ENCODE peak calls at places on chromosome 11, in ten cellular contexts. R is choroid plexus epithelial cell, X is psoas muscle, C is upper lobe of right lung, I is right lobe of liver, J is tibial nerve, L is fibroblast of mammary gland, E is left ventricle myocardium inferior, O is ascending aorta, Y is MM.1S. P is an unnamed sample.

GRCh38 chr11:11349870-11350325 is 3.2 kb downstream of the CSNK2A3 start:
- DNase-seq in R (peak), X (no peak), C (no peak), I (no peak), J (peak), L (peak), E (no peak), O (no peak), Y (no peak), P (no peak)

GRCh38 chr11:31974737-31975136 is 116.1 kb upstream of the RCN1 start:
- DNase-seq in R (peak), X (no peak), C (no peak), I (no peak), J (no peak), L (peak), E (no peak), O (no peak), Y (no peak), P (no peak)

GRCh38 chr11:84824624-84825023 is 802.5 kb downstream of the DLG2 start:
- DNase-seq in R (no peak), X (no peak), C (no peak), I (no peak), J (no peak), L (peak), E (no peak), O (no peak), Y (no peak), P (no peak)

GRCh38 chr11:95415837-95416288 is 184.9 kb upstream of the SESN3 start:
- DNase-seq in R (no peak), X (no peak), C (no peak), I (no peak), J (no peak), L (no peak), E (no peak), O (no peak), Y (no peak), P (no peak)

GRCh38 chr11:99068832-99069231 is 48.1 kb downstream of the CNTN5 start:
- DNase-seq in R (no peak), X (no peak), C (no peak), I (no peak), J (no peak), L (no peak), E (no peak), O (no peak), Y (peak), P (no peak)

GRCh38 chr11:126134461-126135155 is 71.9 kb upstream of the CDON start:
- DNase-seq in R (no peak), X (no peak), C (no peak), I (no peak), J (no peak), L (no peak), E (no peak), O (no peak), Y (no peak), P (no peak)

GRCh38 chr11:94732617-94733292 is 35.4 kb upstream of the AMOTL1 start:
- DNase-seq in R (peak), X (peak), C (no peak), I (no peak), J (no peak), L (peak), E (peak), O (no peak), Y (no peak), P (no peak)

GRCh38 chr11:115324569-115325432 is 179.4 kb downstream of the CADM1 start:
- DNase-seq in R (peak), X (no peak), C (no peak), I (no peak), J (peak), L (peak), E (no peak), O (no peak), Y (peak), P (no peak)

GRCh38 chr11:76962583-76963416 is 71.4 kb upstream of the B3GNT6 start:
- DNase-seq in R (no peak), X (no peak), C (no peak), I (no peak), J (no peak), L (no peak), E (no peak), O (no peak), Y (peak), P (no peak)

GRCh38 chr11:41461057-41461681 is 1.7 kb upstream of the LRRC4C start:
- DNase-seq in R (peak), X (no peak), C (no peak), I (no peak), J (peak), L (peak), E (no peak), O (no peak), Y (peak), P (no peak)

GRCh38 chr11:16261836-16262644 is 94.3 kb downstream of the SOX6 start:
- DNase-seq in R (no peak), X (no peak), C (no peak), I (no peak), J (no peak), L (no peak), E (no peak), O (no peak), Y (no peak), P (no peak)

GRCh38 chr11:64226507-64227051 is 505 bp downstream of the NUDT22 start:
- DNase-seq in R (no peak), X (peak), C (peak), I (peak), J (no peak), L (no peak), E (peak), O (peak), Y (peak), P (peak)

GRCh38 chr11:115930276-115930675 is 426.1 kb upstream of the CADM1 start:
- DNase-seq in R (no peak), X (no peak), C (no peak), I (no peak), J (no peak), L (no peak), E (no peak), O (no peak), Y (peak), P (no peak)

GRCh38 chr11:61771995-61772455 is 19.6 kb downstream of the MYRF start:
- DNase-seq in R (no peak), X (no peak), C (no peak), I (no peak), J (no peak), L (no peak), E (no peak), O (no peak), Y (no peak), P (no peak)

GRCh38 chr11:8720868-8721739 is 38.5 kb downstream of the RPL27A start:
- DNase-seq in R (no peak), X (no peak), C (no peak), I (no peak), J (no peak), L (no peak), E (no peak), O (no peak), Y (no peak), P (no peak)

GRCh38 chr11:23399995-23400394 is 539.7 kb upstream of the CCDC179 start:
- DNase-seq in R (no peak), X (no peak), C (peak), I (peak), J (no peak), L (no peak), E (peak), O (no peak), Y (no peak), P (peak)

GRCh38 chr11:80307676-80308075 is 866.8 kb upstream of the TENM4 start:
- DNase-seq in R (no peak), X (no peak), C (no peak), I (no peak), J (no peak), L (no peak), E (no peak), O (no peak), Y (no peak), P (no peak)

GRCh38 chr11:36114095-36114494 is 170.2 kb downstream of the LDLRAD3 start:
- DNase-seq in R (no peak), X (no peak), C (no peak), I (no peak), J (no peak), L (no peak), E (no peak), O (no peak), Y (no peak), P (no peak)

GRCh38 chr11:31199403-31199802 is 170.1 kb downstream of the DCDC1 start:
- DNase-seq in R (peak), X (no peak), C (no peak), I (no peak), J (no peak), L (no peak), E (no peak), O (no peak), Y (no peak), P (no peak)

GRCh38 chr11:103942646-103943045 is 93.8 kb upstream of the DDI1 start:
- DNase-seq in R (no peak), X (no peak), C (no peak), I (no peak), J (no peak), L (peak), E (no peak), O (no peak), Y (no peak), P (no peak)

GRCh38 chr11:33598426-33599069 is 102.1 kb downstream of the C11orf91 start:
- DNase-seq in R (no peak), X (no peak), C (no peak), I (no peak), J (no peak), L (peak), E (no peak), O (no peak), Y (no peak), P (no peak)

GRCh38 chr11:59463176-59463575 is 6.4 kb downstream of the OR4D6 start:
- DNase-seq in R (peak), X (no peak), C (no peak), I (no peak), J (peak), L (peak), E (no peak), O (no peak), Y (no peak), P (no peak)

GRCh38 chr11:9313648-9314290 is 624 bp downstream of the TMEM41B start:
- DNase-seq in R (peak), X (no peak), C (no peak), I (no peak), J (no peak), L (peak), E (no peak), O (no peak), Y (peak), P (no peak)

GRCh38 chr11:105910095-105910715 is 111.8 kb downstream of the MSANTD4 start:
- DNase-seq in R (peak), X (no peak), C (no peak), I (no peak), J (no peak), L (peak), E (no peak), O (no peak), Y (no peak), P (no peak)

GRCh38 chr11:86548278-86548917 is 124.0 kb downstream of the ME3 start:
- DNase-seq in R (peak), X (no peak), C (no peak), I (no peak), J (no peak), L (peak), E (no peak), O (no peak), Y (no peak), P (no peak)

GRCh38 chr11:10916674-10917073 is 58.8 kb upstream of the ZBED5 start:
- DNase-seq in R (no peak), X (no peak), C (no peak), I (no peak), J (no peak), L (peak), E (no peak), O (no peak), Y (no peak), P (no peak)

GRCh38 chr11:61617515-61617914 is 36.6 kb upstream of the SYT7 start:
- DNase-seq in R (no peak), X (no peak), C (no peak), I (no peak), J (no peak), L (peak), E (no peak), O (no peak), Y (no peak), P (no peak)

GRCh38 chr11:112570335-112570734 is 309.7 kb upstream of the PLET1 start:
- DNase-seq in R (no peak), X (no peak), C (no peak), I (no peak), J (no peak), L (no peak), E (no peak), O (no peak), Y (no peak), P (no peak)

GRCh38 chr11:125069008-125069407 is 5.9 kb downstream of the SLC37A2 start:
- DNase-seq in R (no peak), X (no peak), C (no peak), I (no peak), J (no peak), L (no peak), E (no peak), O (no peak), Y (no peak), P (no peak)

GRCh38 chr11:47399860-47400812 is 8.3 kb upstream of the SLC39A13 start:
- DNase-seq in R (no peak), X (peak), C (no peak), I (peak), J (no peak), L (no peak), E (peak), O (no peak), Y (peak), P (no peak)

GRCh38 chr11:62804310-62805043 is 763 bp downstream of the NXF1 start:
- DNase-seq in R (peak), X (no peak), C (no peak), I (no peak), J (peak), L (peak), E (no peak), O (no peak), Y (peak), P (no peak)

GRCh38 chr11:95845168-95845567 is 54.9 kb downstream of the CEP57 start:
- DNase-seq in R (no peak), X (no peak), C (no peak), I (no peak), J (no peak), L (no peak), E (no peak), O (no peak), Y (no peak), P (no peak)

GRCh38 chr11:16393335-16393734 is 37.0 kb upstream of the SOX6 start:
- DNase-seq in R (no peak), X (no peak), C (no peak), I (no peak), J (no peak), L (no peak), E (no peak), O (no peak), Y (no peak), P (no peak)

GRCh38 chr11:45530776-45531175 is 134.6 kb downstream of the CHST1 start:
- DNase-seq in R (no peak), X (no peak), C (no peak), I (no peak), J (no peak), L (no peak), E (no peak), O (no peak), Y (no peak), P (no peak)

GRCh38 chr11:9716275-9717039 is 52.6 kb downstream of the SWAP70 start:
- DNase-seq in R (peak), X (no peak), C (no peak), I (no peak), J (no peak), L (peak), E (no peak), O (peak), Y (peak), P (no peak)

GRCh38 chr11:121808096-121808495 is 307.9 kb downstream of the BLID start:
- DNase-seq in R (no peak), X (no peak), C (no peak), I (no peak), J (no peak), L (no peak), E (no peak), O (no peak), Y (no peak), P (no peak)

GRCh38 chr11:47109882-47110281 is 66.8 kb downstream of the ARFGAP2 start:
- DNase-seq in R (no peak), X (no peak), C (no peak), I (no peak), J (no peak), L (no peak), E (no peak), O (no peak), Y (no peak), P (no peak)

GRCh38 chr11:5204787-5205186 is 4.3 kb upstream of the OR51V1 start:
- DNase-seq in R (peak), X (no peak), C (no peak), I (no peak), J (no peak), L (peak), E (no peak), O (no peak), Y (peak), P (no peak)
- TF ChIP-seq CTCF in R (peak), X (peak), C (peak), I (peak), J (peak), L (peak), E (peak), O (peak), Y (peak), P (no peak)

GRCh38 chr11:100705447-100705846 is 18.4 kb downstream of the ARHGAP42 start:
- DNase-seq in R (no peak), X (no peak), C (no peak), I (no peak), J (no peak), L (no peak), E (no peak), O (no peak), Y (no peak), P (no peak)
- H3K4me3 ChIP-seq in R (no peak), X (no peak), C (no peak), I (no peak), J (no peak), L (no peak), E (no peak), O (no peak), Y (no peak), P (no peak)

DNA sequence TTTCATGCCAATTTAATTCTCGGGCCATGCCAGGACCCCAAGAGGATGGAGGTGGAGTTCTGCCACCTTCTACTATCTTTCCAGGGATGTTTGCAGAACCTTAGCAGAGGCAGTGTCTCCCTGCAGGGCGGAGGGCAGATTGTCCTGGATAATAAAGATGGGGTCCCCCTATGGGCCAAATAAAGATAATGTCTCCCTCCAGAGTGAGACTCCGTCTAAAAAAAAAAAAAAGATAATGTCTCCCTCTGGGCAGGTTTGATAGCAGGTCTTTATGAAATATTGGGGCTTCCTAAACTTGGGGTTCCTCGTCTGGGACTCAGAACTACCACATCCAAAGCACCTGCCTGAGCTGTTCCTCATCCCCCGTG is 27.2 kb upstream of the SYT8 start:
- DNase-seq in R (no peak), X (no peak), C (no peak), I (no peak), J (no peak), L (no peak), E (no peak), O (no peak), Y (no peak), P (no peak)
- TF ChIP-seq CTCF in R (peak), X (no peak), C (peak), I (no peak), J (no peak), L (peak), E (no peak), O (no peak), Y (no peak), P (no peak)

GRCh38 chr11:131146817-131147490 is 223.5 kb upstream of the NTM start:
- DNase-seq in R (no peak), X (no peak), C (no peak), I (no peak), J (no peak), L (no peak), E (no peak), O (no peak), Y (no peak), P (no peak)
- H3K4me3 ChIP-seq in R (no peak), X (no peak), C (no peak), I (no peak), J (no peak), L (no peak), E (no peak), O (no peak), Y (no peak), P (no peak)

DNA sequence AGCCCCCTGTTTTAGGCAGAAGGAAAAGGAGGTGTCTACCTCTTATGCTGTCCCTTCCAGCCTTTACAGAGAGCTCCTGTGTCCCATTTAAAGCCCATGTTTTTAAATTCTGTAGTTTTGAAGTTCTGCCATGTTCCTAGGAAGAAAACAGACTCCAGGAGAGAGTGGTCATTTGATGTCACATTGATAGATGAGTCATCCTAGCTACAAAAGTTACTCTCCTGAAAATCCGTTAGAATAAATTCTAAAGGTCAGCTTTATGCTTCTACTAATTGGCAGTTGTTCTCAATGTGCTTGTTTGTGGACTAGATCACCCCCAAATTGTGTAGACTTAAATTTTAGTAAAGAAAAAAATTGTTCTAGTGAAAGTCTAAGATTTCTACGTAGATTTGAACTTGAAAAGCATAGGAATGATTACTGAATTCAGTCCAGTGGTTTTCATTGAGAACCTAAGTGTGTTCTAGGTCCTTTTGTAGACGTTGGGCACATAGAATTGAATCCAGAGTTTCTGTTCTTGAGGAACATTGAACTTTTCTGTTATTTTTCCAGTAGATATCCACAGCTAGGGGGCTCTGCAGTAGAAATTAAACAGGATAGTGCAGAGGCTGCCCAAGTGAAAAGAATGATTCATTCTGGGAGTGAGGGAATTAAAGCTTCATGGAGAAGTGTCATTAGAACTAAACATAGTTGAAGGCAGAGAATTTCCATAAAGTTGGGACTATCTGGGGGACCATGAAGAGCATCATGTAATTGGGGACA is 140.6 kb upstream of the RASSF10 start:
- DNase-seq in R (peak), X (no peak), C (no peak), I (no peak), J (no peak), L (peak), E (no peak), O (no peak), Y (no peak), P (no peak)
- TF ChIP-seq CTCF in R (peak), X (no peak), C (no peak), I (peak), J (no peak), L (peak), E (peak), O (peak), Y (peak), P (no peak)

GRCh38 chr11:18014876-18015275 is 2.0 kb upstream of the SERGEF start:
- DNase-seq in R (no peak), X (no peak), C (no peak), I (no peak), J (no peak), L (no peak), E (no peak), O (no peak), Y (no peak), P (no peak)
- H3K4me3 ChIP-seq in R (no peak), X (no peak), C (no peak), I (no peak), J (no peak), L (no peak), E (no peak), O (no peak), Y (no peak), P (no peak)

GRCh38 chr11:117518455-117518854 is 190.8 kb downstream of the CEP164 start:
- DNase-seq in R (no peak), X (no peak), C (no peak), I (no peak), J (no peak), L (no peak), E (no peak), O (no peak), Y (no peak), P (no peak)

GRCh38 chr11:117520966-117521365 is 193.3 kb downstream of the CEP164 start:
- DNase-seq in R (no peak), X (no peak), C (no peak), I (no peak), J (no peak), L (no peak), E (no peak), O (no peak), Y (no peak), P (no peak)

GRCh38 chr11:117519590-117519989 is 191.9 kb downstream of the CEP164 start:
- DNase-seq in R (no peak), X (no peak), C (no peak), I (no peak), J (no peak), L (no peak), E (no peak), O (no peak), Y (no peak), P (no peak)

GRCh38 chr11:117519170-117519569 is 191.5 kb downstream of the CEP164 start:
- DNase-seq in R (peak), X (no peak), C (no peak), I (no peak), J (no peak), L (no peak), E (no peak), O (no peak), Y (no peak), P (no peak)

DNA sequence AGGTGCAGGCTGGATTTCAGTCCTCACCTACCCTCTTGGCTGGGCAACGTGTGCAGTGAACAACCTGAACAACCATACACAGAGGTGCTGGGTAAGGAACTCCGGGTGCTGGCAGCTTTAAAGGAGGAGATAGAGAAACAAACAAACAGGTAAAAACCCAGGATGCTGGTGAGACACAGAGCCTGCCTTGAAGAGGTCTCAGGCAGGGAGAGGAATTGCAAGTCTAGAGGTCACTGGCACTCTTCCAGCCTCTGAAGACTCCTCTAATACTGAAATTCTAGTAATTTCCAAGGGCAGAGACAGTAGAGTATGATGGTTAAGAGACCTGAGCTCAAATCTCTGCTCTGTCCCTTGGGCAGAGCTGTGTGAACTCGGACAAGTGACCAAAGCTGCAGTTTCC is 192.5 kb downstream of the CEP164 start:
- DNase-seq in R (peak), X (no peak), C (no peak), I (no peak), J (no peak), L (peak), E (no peak), O (no peak), Y (no peak), P (no peak)
- TF ChIP-seq CTCF in R (peak), X (no peak), C (no peak), I (no peak), J (no peak), L (no peak), E (no peak), O (no peak), Y (no peak), P (no peak)

P was measured in lower leg skin.